ENCODE peak calls at places on chromosomes 2 and 18, in nine cellular contexts. R is fibroblast of lung, V is BJ, T is PC-3, J is Peyer's patch, D is H1, M is breast epithelium, P is body of pancreas, Z is heart left ventricle. Y is an unnamed sample.

GRCh38 chr18:456361-456821 is 44.1 kb downstream of the COLEC12 start:
- DNase-seq in J (peak; percentile 50), R (peak; percentile 51), M (no peak), V (no peak), P (no peak), T (no peak), Z (peak; percentile 65), D (no peak), Y (no peak)

GRCh38 chr2:112579280-112579679 is 5.1 kb upstream of the CHCHD5 start:
- DNase-seq in Z (no peak), R (peak; percentile 93), V (peak; percentile 40), T (peak; percentile 95), M (no peak), D (no peak), J (no peak), P (no peak), Y (peak; percentile 93)

GRCh38 chr2:239853121-239853520 is 172.0 kb downstream of the NDUFA10 start:
- DNase-seq in M (no peak), Z (no peak), V (no peak), D (no peak), J (peak; percentile 13), R (no peak), T (no peak), P (no peak), Y (no peak)

GRCh38 chr2:33476100-33476792 is at the start of gene RASGRP3:
- DNase-seq in M (peak; percentile 69), J (peak; percentile 92), V (peak; percentile 91), Z (peak; percentile 87), T (peak; percentile 59), D (peak; percentile 7), R (peak; percentile 98), P (peak; percentile 82), Y (peak; percentile 68)

GRCh38 chr2:96361751-96362150 is 26.2 kb downstream of the NCAPH start:
- DNase-seq in Z (no peak), D (no peak), T (no peak), J (no peak), R (no peak), P (no peak), M (no peak), V (no peak), Y (no peak)

GRCh38 chr18:77098033-77098432 is 34.5 kb downstream of the MBP start:
- DNase-seq in D (no peak), P (no peak), R (peak; percentile 87), J (no peak), M (no peak), Z (no peak), T (no peak), V (no peak), Y (peak; percentile 56)

GRCh38 chr2:178553047-178553446 is 72.8 kb downstream of the PLEKHA3 start:
- DNase-seq in T (peak; percentile 86), V (peak; percentile 79), D (no peak), Z (no peak), R (peak; percentile 63), M (no peak), J (no peak), P (no peak), Y (peak; percentile 94)

GRCh38 chr2:67322361-67323001 is 74.7 kb upstream of the ETAA1 start:
- DNase-seq in P (peak; percentile 63), M (no peak), J (peak; percentile 51), V (no peak), T (peak; percentile 79), D (no peak), Z (no peak), R (peak; percentile 79), Y (peak; percentile 79)

GRCh38 chr2:218262631-218263586 is 2.1 kb downstream of the GPBAR1 start:
- DNase-seq in M (peak; percentile 36), J (no peak), P (no peak), R (no peak), D (no peak), Z (no peak), V (no peak), T (no peak), Y (no peak)

GRCh38 chr2:197813093-197813787 is 8.8 kb downstream of the PLCL1 start:
- DNase-seq in V (no peak), P (no peak), D (no peak), T (peak; percentile 67), J (no peak), R (peak; percentile 53), Z (no peak), M (no peak), Y (peak; percentile 81)

GRCh38 chr2:38076710-38077430 is 919 bp upstream of the CYP1B1 start:
- DNase-seq in M (peak; percentile 59), Z (peak; percentile 82), V (peak; percentile 66), J (peak; percentile 61), P (peak; percentile 62), D (no peak), R (peak; percentile 92), T (peak; percentile 84), Y (peak; percentile 63)

GRCh38 chr2:161228511-161229240 is 68.4 kb downstream of the TANK start:
- DNase-seq in R (no peak), M (no peak), Z (no peak), V (no peak), P (no peak), D (no peak), J (no peak), T (peak; percentile 96), Y (peak; percentile 47)

GRCh38 chr18:31740180-31740579 is 20.5 kb downstream of the SLC25A52 start:
- DNase-seq in R (no peak), P (peak; percentile 70), Z (no peak), M (no peak), J (no peak), D (no peak), V (no peak), T (no peak), Y (no peak)

GRCh38 chr2:104091894-104092293 is 762.0 kb upstream of the POU3F3 start:
- DNase-seq in R (no peak), P (no peak), M (no peak), D (no peak), J (no peak), T (no peak), V (no peak), Z (no peak), Y (no peak)

GRCh38 chr2:17309741-17310339 is 208.4 kb downstream of the RAD51AP2 start:
- DNase-seq in D (peak; percentile 25), J (peak; percentile 53), Z (peak; percentile 11), R (peak; percentile 68), P (peak; percentile 48), V (no peak), T (peak; percentile 60), M (no peak), Y (peak; percentile 69)

GRCh38 chr18:51486735-51487366 is 289.4 kb upstream of the MEX3C start:
- DNase-seq in J (no peak), T (no peak), M (no peak), D (no peak), V (no peak), R (no peak), Z (no peak), P (no peak), Y (no peak)

GRCh38 chr2:106572541-106573148 is 85.5 kb downstream of the CD8B2 start:
- DNase-seq in V (no peak), P (no peak), D (no peak), Z (no peak), R (no peak), J (no peak), T (peak; percentile 32), M (no peak), Y (peak; percentile 25)

GRCh38 chr2:71224935-71225334 is 2.0 kb downstream of the PAIP2B start:
- DNase-seq in R (no peak), V (no peak), P (no peak), D (no peak), Z (no peak), J (no peak), T (no peak), M (no peak), Y (no peak)

DNA sequence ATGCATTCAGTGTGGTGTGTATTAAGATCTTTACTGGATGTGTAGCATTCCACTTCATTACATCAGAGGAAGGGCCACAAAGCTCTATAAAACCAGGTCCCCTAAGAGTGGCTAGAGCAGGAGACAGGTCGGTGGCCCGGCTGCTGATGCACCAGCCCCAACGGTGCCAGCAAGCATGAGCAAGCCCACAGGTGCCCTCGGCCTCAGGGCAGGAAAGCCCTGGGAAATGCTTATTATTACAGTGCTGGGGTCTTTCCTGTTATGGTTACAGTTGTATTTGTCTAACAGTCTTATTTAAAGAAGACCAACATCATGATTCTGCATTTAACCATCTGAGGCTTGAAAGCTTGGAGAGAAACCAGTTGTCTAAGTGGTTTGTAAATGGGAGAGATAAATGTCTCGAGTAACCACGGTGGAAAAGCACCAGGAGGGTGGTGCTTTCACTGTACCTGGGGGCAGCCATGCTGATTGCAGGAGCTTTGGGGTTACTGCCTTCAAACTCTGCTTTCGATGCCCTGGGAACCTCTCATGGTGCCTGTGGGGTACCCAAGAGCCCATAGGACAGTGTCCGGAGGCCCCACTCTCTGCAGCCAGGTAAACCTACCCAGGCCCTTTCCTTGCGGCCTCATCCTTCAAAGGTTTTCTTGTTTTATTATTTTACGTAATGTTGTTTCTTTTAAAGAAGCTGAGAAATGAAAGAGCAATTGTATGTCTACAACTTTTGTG is 133.1 kb downstream of the SH3RF3 start:
- DNase-seq in Z (no peak), P (no peak), D (no peak), T (no peak), M (no peak), V (no peak), R (no peak), J (peak; percentile 28), Y (no peak)
- TF ChIP-seq CTCF in Z (no peak), P (no peak), D (no peak), T (no peak), M (no peak), V (no peak), R (no peak), J (no peak), Y (no peak)

GRCh38 chr2:1741851-1742250 is 2.5 kb downstream of the PXDN start:
- DNase-seq in P (no peak), Z (no peak), M (no peak), J (no peak), D (no peak), R (no peak), V (no peak), T (no peak), Y (no peak)
- H3K4me3 ChIP-seq in P (no peak overlapping the region), Z (peak overlapping the region; percentile 96), M (peak overlapping the region; percentile 98), J (no peak overlapping the region), D (no peak overlapping the region), R (no peak overlapping the region), V (peak overlapping the region; percentile 78), T (peak overlapping the region; percentile 75), Y (no peak overlapping the region)

GRCh38 chr2:100982431-100982861 is 19.6 kb upstream of the RPL31 start:
- DNase-seq in J (no peak), Z (no peak), P (no peak), V (no peak), T (no peak), D (no peak), R (no peak), M (no peak), Y (no peak)
- H3K36me3 ChIP-seq in J (no peaks in the 10 kb centered on the region), Z (peaks cover 67% of the 10 kb centered on the region), P (peaks cover 8% of the 10 kb centered on the region), V (peaks cover 12% of the 10 kb centered on the region), T (peaks cover 32% of the 10 kb centered on the region), D (no peaks in the 10 kb centered on the region), R (no peaks in the 10 kb centered on the region), M (no peaks in the 10 kb centered on the region), Y (peaks cover 3% of the 10 kb centered on the region)

DNA sequence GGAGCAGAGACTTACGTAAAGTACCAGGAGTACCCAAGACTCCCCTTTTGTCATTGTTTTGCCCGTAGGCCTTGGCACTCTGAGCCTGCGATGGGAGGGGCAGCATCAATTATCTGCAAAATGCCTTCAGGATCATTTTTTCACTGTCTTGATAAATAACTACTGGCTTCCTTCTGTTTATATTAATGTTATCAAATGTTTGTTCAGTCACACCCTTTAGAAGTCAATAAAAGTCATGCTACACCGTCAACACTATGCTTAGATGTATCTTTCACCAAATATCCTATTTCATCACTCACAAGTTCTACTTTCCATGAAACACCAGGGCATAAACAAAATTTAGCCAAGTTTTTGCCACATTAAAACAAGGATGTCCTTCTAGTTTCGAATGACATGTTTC is 116.3 kb downstream of the FSIP2 start:
- DNase-seq in T (peak; percentile 33), P (no peak), R (no peak), Z (no peak), D (no peak), M (no peak), J (no peak), V (no peak), Y (no peak)
- TF ChIP-seq CTCF in T (no peak), P (no peak), R (no peak), Z (no peak), D (no peak), M (no peak), J (no peak), V (no peak), Y (no peak)

Y was measured in bronchial epithelial cell.